ENCODE peak calls at places on chromosomes 3 and 15, in four cellular contexts. W is transverse colon, P is A549, M is H1. L is an unnamed sample. For H3K4me1, the result is how much of the 10 kb centered on the place peaks cover.

GRCh38 chr3:178084938-178085816 is 451.1 kb upstream of the KCNMB2 start:
- DNase-seq in W (peak), P (peak), M (peak), L (peak)

GRCh38 chr3:126315916-126316514 is 41.2 kb downstream of the KLF15 start:
- DNase-seq in W (no peak), P (no peak), M (peak), L (no peak)

GRCh38 chr3:124967964-124968363 is 33.4 kb upstream of the MUC13 start:
- DNase-seq in W (no peak), P (no peak), M (no peak), L (no peak)

GRCh38 chr3:13647314-13648059 is 98.6 kb downstream of the FBLN2 start:
- DNase-seq in W (no peak), P (no peak), M (no peak), L (no peak)

GRCh38 chr15:66578286-66578875 is 12.6 kb upstream of the LCTL start:
- DNase-seq in W (no peak), P (no peak), M (no peak), L (no peak)

GRCh38 chr3:69770219-69770618 is 31.0 kb downstream of the MITF start:
- DNase-seq in W (no peak), P (peak), M (no peak), L (no peak)

GRCh38 chr3:109336272-109336957 is 931 bp downstream of the DPPA4 start:
- DNase-seq in W (no peak), P (no peak), M (no peak), L (no peak)

GRCh38 chr15:81516461-81516860 is 142.4 kb upstream of the TMC3 start:
- DNase-seq in W (no peak), P (no peak), M (no peak), L (no peak)

GRCh38 chr3:87088984-87089841 is 98.3 kb upstream of the VGLL3 start:
- DNase-seq in W (peak), P (peak), M (peak), L (peak)

GRCh38 chr15:78047631-78048409 is 29.7 kb downstream of the TBC1D2B start:
- DNase-seq in W (peak), P (no peak), M (no peak), L (no peak)

GRCh38 chr3:155307183-155307582 is 13.7 kb upstream of the STRIT1 start:
- DNase-seq in W (no peak), P (no peak), M (no peak), L (no peak)

GRCh38 chr15:82044373-82045178 is 1.2 kb downstream of the MEX3B start:
- DNase-seq in W (peak), P (peak), M (peak), L (peak)

GRCh38 chr3:126431103-126431534 is 36.4 kb downstream of the CFAP100 start:
- DNase-seq in W (no peak), P (no peak), M (no peak), L (no peak)

GRCh38 chr3:182501861-182502260 is 291.4 kb upstream of the ATP11B start:
- DNase-seq in W (no peak), P (no peak), M (no peak), L (no peak)

GRCh38 chr3:14352002-14352627 is 50.3 kb upstream of the SLC6A6 start:
- DNase-seq in W (no peak), P (peak), M (peak), L (no peak)

GRCh38 chr3:133700351-133700750 is 38.6 kb upstream of the TOPBP1 start:
- DNase-seq in W (no peak), P (no peak), M (no peak), L (no peak)

GRCh38 chr3:114839476-114839875 is 307.6 kb downstream of the ZBTB20 start:
- DNase-seq in W (no peak), P (peak), M (no peak), L (no peak)

GRCh38 chr3:138469869-138470268 is 35.5 kb downstream of the ESYT3 start:
- DNase-seq in W (no peak), P (no peak), M (peak), L (no peak)

GRCh38 chr3:175605851-175606250 is 746.7 kb downstream of the NAALADL2 start:
- DNase-seq in W (no peak), P (no peak), M (no peak), L (no peak)

GRCh38 chr15:73647259-73648026 is 14.3 kb upstream of the NPTN start:
- DNase-seq in W (no peak), P (peak), M (no peak), L (no peak)

GRCh38 chr3:13612829-13613228 is 63.9 kb downstream of the FBLN2 start:
- DNase-seq in W (no peak), P (no peak), M (no peak), L (no peak)

GRCh38 chr15:66785637-66786036 is 83.6 kb downstream of the SMAD6 start:
- DNase-seq in W (no peak), P (no peak), M (no peak), L (no peak)

GRCh38 chr3:192413461-192413860 is 313.9 kb downstream of the FGF12 start:
- DNase-seq in W (no peak), P (peak), M (no peak), L (no peak)

GRCh38 chr3:29344986-29345385 is 64.1 kb downstream of the RBMS3 start:
- DNase-seq in W (no peak), P (no peak), M (no peak), L (no peak)

GRCh38 chr15:70038730-70039392 is 58.9 kb downstream of the TLE3 start:
- DNase-seq in W (no peak), P (no peak), M (no peak), L (no peak)

GRCh38 chr15:89615135-89615534 is 39.9 kb downstream of the TICRR start:
- DNase-seq in W (no peak), P (no peak), M (no peak), L (no peak)

GRCh38 chr3:184439096-184439495 is 59.2 kb downstream of the CHRD start:
- DNase-seq in W (no peak), P (no peak), M (no peak), L (no peak)

GRCh38 chr3:81516042-81516441 is 245.4 kb downstream of the GBE1 start:
- DNase-seq in W (no peak), P (no peak), M (no peak), L (no peak)

GRCh38 chr3:76096836-76097587 is 311.7 kb upstream of the ZNF717 start:
- DNase-seq in W (no peak), P (no peak), M (no peak), L (no peak)

GRCh38 chr3:30319713-30320112 is 286.7 kb upstream of the TGFBR2 start:
- DNase-seq in W (peak), P (peak), M (peak), L (no peak)

GRCh38 chr3:15646924-15647511 is 45.5 kb downstream of the BTD start:
- DNase-seq in W (no peak), P (peak), M (no peak), L (peak)

GRCh38 chr15:92595506-92596337 is 59.9 kb downstream of the FAM174B start:
- DNase-seq in W (no peak), P (no peak), M (no peak), L (no peak)

GRCh38 chr3:45110185-45110833 is 35.9 kb downstream of the CDCP1 start:
- DNase-seq in W (peak), P (no peak), M (no peak), L (no peak)

GRCh38 chr3:196684548-196685407 is 27.3 kb downstream of the CEP19 start:
- DNase-seq in W (peak), P (peak), M (peak), L (peak)

GRCh38 chr3:54538346-54538745 is 389.5 kb downstream of the LRTM1 start:
- DNase-seq in W (no peak), P (peak), M (peak), L (no peak)

GRCh38 chr3:51717446-51717845 is 10.6 kb downstream of the GRM2 start:
- DNase-seq in W (no peak), P (no peak), M (no peak), L (no peak)

GRCh38 chr3:55283441-55283925 is 203.6 kb downstream of the WNT5A start:
- DNase-seq in W (no peak), P (no peak), M (no peak), L (no peak)

GRCh38 chr3:146929696-146930095 is 324.6 kb upstream of the PLSCR5 start:
- DNase-seq in W (no peak), P (no peak), M (no peak), L (no peak)

GRCh38 chr3:183098538-183099025 is 714 bp downstream of the MCCC1 start:
- DNase-seq in W (no peak), P (no peak), M (no peak), L (no peak)

GRCh38 chr15:96066852-96067490 is 263.5 kb upstream of the NR2F2 start:
- DNase-seq in W (no peak), P (no peak), M (no peak), L (no peak)

DNA sequence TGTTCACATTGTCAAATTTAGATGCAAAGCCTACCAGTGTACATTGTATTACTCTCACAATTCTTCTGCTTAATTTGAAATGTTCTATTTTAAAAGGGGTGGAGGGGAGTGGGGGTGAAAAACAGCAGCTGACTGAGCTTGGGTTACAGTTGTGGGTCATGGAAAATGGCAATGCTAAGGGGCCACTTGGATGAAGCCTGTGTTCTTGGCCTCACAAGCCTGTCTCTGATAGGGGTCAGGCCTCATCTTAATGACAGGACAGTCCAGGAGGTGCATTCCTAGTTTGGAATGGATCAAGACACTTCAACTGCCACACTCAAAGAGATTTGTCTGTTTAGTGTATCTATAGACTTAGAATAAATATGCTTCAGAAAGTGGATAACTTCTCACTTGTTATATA is 158.2 kb downstream of the TNIK start:
- DNase-seq in W (no peak), P (no peak), M (no peak), L (no peak)
- TF ChIP-seq EP300 in W (no peak), P (no peak), M (no peak), L (no peak)

DNA sequence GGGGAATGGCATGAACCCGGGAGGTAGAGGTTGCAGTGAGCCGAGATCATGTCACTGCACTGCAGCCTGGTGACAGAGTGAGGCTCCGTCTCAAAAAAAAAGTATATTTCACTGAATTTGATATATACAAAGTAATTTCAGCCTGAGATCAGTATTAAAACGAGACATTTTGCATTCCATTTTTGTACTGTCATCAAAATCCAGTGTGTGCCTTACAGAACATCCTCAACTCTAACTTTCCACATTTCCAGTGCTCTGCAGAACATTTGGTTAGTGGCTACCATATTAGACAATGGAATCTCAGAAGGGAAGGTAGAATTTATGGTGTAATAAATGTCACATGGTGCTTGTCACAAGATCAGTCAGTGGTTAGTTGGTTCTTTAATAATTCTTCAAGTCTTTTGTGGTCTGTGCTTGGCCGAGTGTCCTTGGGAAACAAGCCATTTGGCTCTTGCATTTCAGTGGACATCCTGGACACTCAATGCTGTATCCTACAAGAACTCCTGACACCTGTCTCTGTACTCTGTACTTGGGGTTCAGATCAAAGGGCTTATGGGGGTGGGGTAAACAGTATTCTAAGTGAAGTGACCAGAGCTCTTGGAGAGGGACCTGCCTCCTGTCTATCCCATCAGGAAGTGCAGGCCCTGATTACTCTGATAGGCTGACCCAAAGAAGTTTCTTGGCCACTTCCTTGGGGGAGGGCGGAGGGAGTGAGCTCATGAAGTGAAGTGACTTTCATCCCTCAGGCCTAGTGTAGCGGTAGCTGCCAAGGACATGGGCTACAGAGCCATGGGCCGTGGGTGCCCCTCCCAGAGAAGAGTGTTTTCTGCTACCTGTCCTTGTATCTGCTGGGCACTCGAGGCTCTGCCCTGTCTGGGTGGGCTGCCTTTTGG is 3.7 kb downstream of the ACVR2B start:
- DNase-seq in W (no peak), P (peak), M (no peak), L (no peak)
- H3K4me1 ChIP-seq in W (half or more), P (under half), M (under half), L (under half)

DNA sequence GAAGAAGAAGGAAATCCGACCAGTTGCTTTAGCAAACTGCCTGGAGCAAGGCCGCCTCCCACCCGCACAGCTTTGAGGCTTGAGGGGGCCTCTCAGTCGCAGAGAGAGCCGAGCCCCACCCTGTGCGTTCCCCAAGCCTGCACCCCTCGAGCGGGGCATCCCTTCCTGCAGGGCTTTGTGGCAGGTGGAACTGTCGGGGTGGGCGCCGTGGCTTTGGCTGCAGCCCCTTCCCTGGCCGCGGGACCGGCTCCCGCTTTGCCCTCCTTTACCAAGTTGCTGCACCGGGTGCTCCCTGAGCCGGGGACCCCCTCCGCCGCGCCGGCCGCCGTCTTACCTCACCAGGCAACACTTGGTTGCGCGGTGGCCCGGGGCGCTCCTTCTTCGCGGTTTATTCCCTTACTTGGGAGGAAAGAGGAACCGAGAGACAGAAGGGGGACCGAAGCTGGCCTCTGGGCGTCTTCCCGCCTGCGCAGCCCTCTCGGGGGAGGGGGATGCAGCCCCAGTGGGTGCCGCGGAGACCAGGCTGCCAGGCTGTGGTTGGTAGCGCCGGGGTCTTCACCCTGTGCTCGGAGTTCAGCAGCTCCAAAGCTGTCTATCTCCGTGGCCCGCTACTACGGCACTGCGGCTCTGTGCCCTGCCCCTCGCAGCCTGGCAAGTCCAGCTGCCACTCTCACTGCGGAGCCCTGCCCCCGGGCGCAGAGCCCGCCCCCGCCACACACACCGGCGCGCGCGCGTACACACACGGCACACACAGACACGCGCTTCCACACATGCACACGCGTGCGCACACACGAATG is at the start of gene DGKG:
- DNase-seq in W (peak), P (peak), M (peak), L (peak)
- TF ChIP-seq POLR2A in W (peak), P (no peak), M (no peak), L (peak)

DNA sequence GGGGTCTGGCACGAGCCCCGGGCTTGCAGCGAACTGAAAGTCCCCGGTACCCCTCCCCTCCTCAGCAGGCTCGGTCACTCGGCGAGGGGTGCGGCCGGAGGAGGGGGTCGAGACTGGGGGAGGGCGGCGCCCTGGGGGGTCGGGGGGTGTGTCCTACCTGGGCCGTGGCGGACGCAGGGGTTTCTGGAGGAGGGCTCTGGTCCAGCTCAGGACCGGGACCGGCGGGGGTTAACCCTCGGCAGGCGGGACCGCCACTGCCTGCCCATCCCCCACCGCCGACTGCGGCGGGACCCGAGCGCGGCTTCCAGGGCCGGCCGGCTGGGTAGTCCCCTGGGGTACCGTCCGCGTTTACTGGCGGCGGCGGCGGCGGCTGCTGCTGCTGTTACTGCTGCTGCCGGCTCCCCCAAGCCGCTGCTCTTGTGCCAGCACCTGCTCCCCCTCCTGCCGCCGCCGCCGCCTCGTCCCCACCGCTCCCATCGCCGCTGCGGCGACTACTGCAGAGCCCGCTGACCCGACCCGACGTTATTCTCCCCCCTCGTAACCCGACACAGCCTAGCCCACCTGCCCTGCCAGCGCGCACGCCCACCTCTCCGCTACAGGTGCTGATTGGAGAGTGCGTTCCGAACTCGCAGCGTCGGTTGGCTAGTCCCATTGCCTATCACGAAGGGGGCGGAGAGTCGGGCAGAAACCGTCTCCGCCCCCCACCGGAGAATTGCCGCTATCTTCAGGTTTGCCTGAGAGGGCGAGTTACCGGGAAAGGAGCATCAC is at the start of gene TTBK2:
- DNase-seq in W (peak), P (peak), M (peak), L (peak)
- TF ChIP-seq EP300 in W (no peak), P (no peak), M (no peak), L (no peak)

GRCh38 chr15:84821501-84822021 is 4.4 kb downstream of the ALPK3 start:
- DNase-seq in W (no peak), P (no peak), M (no peak), L (peak)
- H3K4me1 ChIP-seq in W (under half), P (under half), M (under half), L (under half)

DNA sequence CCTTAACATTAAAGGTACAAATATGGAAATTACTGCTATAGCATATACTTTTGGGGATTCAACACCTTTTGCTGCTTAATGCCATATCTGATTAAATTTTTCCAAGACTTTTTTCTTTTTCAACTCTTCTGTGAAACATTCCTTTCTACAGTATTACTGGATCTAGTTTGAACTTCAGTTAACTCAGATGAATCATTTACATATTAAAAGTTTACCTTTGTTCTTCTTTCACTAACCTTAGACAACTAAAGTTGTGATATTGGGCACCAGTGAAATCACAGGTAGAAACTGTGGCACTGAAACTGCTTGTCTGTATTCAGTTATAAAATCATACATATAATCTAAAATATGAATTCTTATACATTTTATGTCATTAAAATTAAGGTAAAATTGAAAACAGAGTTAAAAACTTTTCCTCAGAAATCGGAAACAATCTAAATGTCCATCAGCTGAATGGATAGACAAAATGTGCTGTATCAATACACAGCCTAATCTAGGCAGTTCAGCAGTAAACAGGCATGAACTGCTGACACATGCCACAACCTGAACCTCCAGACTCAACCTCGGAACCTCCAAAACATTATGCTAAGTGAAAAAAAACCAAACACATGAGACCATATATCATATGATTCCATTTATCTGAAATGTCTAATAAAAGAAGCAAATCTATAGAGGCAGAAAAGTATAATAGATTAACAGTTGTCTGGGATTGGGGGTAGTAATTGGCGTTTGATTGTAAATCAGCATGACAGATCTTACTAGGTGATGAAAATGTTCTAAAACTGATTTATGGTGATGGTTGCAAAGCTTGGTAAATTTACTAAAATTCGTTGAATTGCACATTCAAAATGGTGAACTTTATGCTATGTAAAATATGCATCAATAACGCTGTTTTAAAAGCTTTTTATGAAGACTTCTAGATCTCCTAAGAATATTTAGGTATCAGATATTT is 50.0 kb downstream of the PPARG start:
- DNase-seq in W (no peak), P (no peak), M (no peak), L (no peak)
- TF ChIP-seq POLR2A in W (no peak), P (no peak), M (no peak), L (no peak)

GRCh38 chr3:42148982-42149432 is 57.9 kb downstream of the TRAK1 start:
- DNase-seq in W (peak), P (peak), M (peak), L (peak)
- TF ChIP-seq EP300 in W (no peak), P (no peak), M (no peak), L (no peak)

L was measured in ovary.